ENCODE peak calls at places on chromosomes 12 and 14, in five cellular contexts. F is A549, H is sciatic nerve, N is BJ, P is LoVo. O is an unnamed sample.

GRCh38 chr14:66403183-66403582 is 83.0 kb upstream of the CCDC196 start:
- DNase-seq in F (peak), H (no peak), N (no peak), P (peak), O (no peak)

GRCh38 chr12:132512197-132513069 is 22.5 kb downstream of the FBRSL1 start:
- DNase-seq in F (no peak), H (no peak), N (no peak), P (no peak), O (no peak)

GRCh38 chr12:108720757-108721514 is 10.4 kb downstream of the CORO1C start:
- DNase-seq in F (no peak), H (no peak), N (no peak), P (no peak), O (no peak)

GRCh38 chr14:88668448-88669116 is 105.7 kb downstream of the ZC3H14 start:
- DNase-seq in F (no peak), H (no peak), N (no peak), P (no peak), O (no peak)

GRCh38 chr12:122032570-122032969 is 10.9 kb downstream of the BCL7A start:
- DNase-seq in F (no peak), H (no peak), N (no peak), P (no peak), O (no peak)

GRCh38 chr14:57526942-57527341 is 33.3 kb upstream of the CCDC198 start:
- DNase-seq in F (no peak), H (no peak), N (no peak), P (no peak), O (no peak)

GRCh38 chr14:23174785-23175184 is 8.7 kb downstream of the SLC7A8 start:
- DNase-seq in F (no peak), H (no peak), N (no peak), P (no peak), O (no peak)

GRCh38 chr12:62679569-62679968 is 212.9 kb downstream of the MON2 start:
- DNase-seq in F (no peak), H (no peak), N (no peak), P (no peak), O (no peak)

GRCh38 chr12:53667080-53667479 is 8.8 kb downstream of the ATP5MC2 start:
- DNase-seq in F (no peak), H (no peak), N (no peak), P (no peak), O (no peak)

GRCh38 chr12:117042171-117042809 is 56.9 kb downstream of the TESC start:
- DNase-seq in F (peak), H (no peak), N (no peak), P (peak), O (no peak)

GRCh38 chr12:129241852-129242251 is 388.6 kb downstream of the GLT1D1 start:
- DNase-seq in F (no peak), H (no peak), N (no peak), P (no peak), O (no peak)

GRCh38 chr12:116037941-116038837 is 239.3 kb downstream of the MED13L start:
- DNase-seq in F (no peak), H (no peak), N (peak), P (peak), O (no peak)

GRCh38 chr14:104929268-104930230 is 4.9 kb downstream of the PLD4 start:
- DNase-seq in F (no peak), H (no peak), N (no peak), P (no peak), O (no peak)

GRCh38 chr12:27969901-27970390 is 2.6 kb downstream of the PTHLH start:
- DNase-seq in F (peak), H (peak), N (no peak), P (peak), O (peak)

GRCh38 chr14:43735926-43736325 is 771.2 kb downstream of the FSCB start:
- DNase-seq in F (no peak), H (no peak), N (no peak), P (no peak), O (no peak)

GRCh38 chr14:42140831-42141279 is 534.2 kb downstream of the LRFN5 start:
- DNase-seq in F (peak), H (no peak), N (no peak), P (no peak), O (no peak)

GRCh38 chr14:75654127-75654732 is 6.4 kb downstream of the ERG28 start:
- DNase-seq in F (peak), H (peak), N (no peak), P (peak), O (no peak)

GRCh38 chr12:25950329-25951115 is 8.0 kb upstream of the RASSF8 start:
- DNase-seq in F (no peak), H (no peak), N (no peak), P (peak), O (no peak)

GRCh38 chr14:91755560-91755959 is 23.7 kb upstream of the CATSPERB start:
- DNase-seq in F (no peak), H (no peak), N (peak), P (peak), O (no peak)

O was measured in RWPE2.